ENCODE peak calls at places on chromosomes 5 and 9, in eight cellular contexts. F is central memory CD4-positive, alpha-beta T cell; H is psoas muscle; A is NCI-H524; C is stimulated activated CD4-positive, alpha-beta T cell treated with anti-CD3 and anti-CD28 coated beads, Interleukin-15, amount 100 ng/mL, for 1 hour; Y is HCT116; K is stimulated activated CD8-positive, alpha-beta memory T cell treated with anti-CD3 and anti-CD28 coated beads, Interleukin-7, amount 100 ng/mL, for 1 hour; X is AG09309. Q is an unnamed sample.

GRCh38 chr9:110016340-110016739 is 191.6 kb downstream of the C9orf152 start:
- DNase-seq in F (no peak), H (no peak), A (no peak), C (no peak), Y (peak; percentile 63), K (no peak), X (no peak), Q (no peak)

GRCh38 chr5:179833056-179833708 is 12.5 kb downstream of the SQSTM1 start:
- DNase-seq in F (no peak), H (no peak), A (peak; percentile 25), C (no peak), Y (no peak), K (no peak), X (no peak), Q (no peak)

GRCh38 chr5:119897537-119898370 is 268.4 kb downstream of the FAM170A start:
- DNase-seq in F (no peak), H (no peak), A (no peak), C (no peak), Y (no peak), K (no peak), X (no peak), Q (no peak)

GRCh38 chr9:134593756-134594375 is 47.7 kb upstream of the COL5A1 start:
- DNase-seq in F (no peak), H (no peak), A (no peak), C (no peak), Y (no peak), K (no peak), X (no peak), Q (no peak)

GRCh38 chr9:3191715-3192114 is 334.1 kb downstream of the RFX3 start:
- DNase-seq in F (no peak), H (no peak), A (no peak), C (no peak), Y (no peak), K (no peak), X (no peak), Q (no peak)

GRCh38 chr9:126549246-126550006 is 64.3 kb upstream of the LMX1B start:
- DNase-seq in F (no peak), H (no peak), A (no peak), C (no peak), Y (no peak), K (no peak), X (no peak), Q (no peak)

GRCh38 chr9:81682797-81683196 is 6.5 kb downstream of the TLE1 start:
- DNase-seq in F (no peak), H (no peak), A (no peak), C (no peak), Y (no peak), K (no peak), X (no peak), Q (peak; percentile 40)

GRCh38 chr5:124669956-124670671 is 76.3 kb downstream of the ZNF608 start:
- DNase-seq in F (no peak), H (no peak), A (no peak), C (no peak), Y (no peak), K (no peak), X (no peak), Q (no peak)

GRCh38 chr5:60541980-60542379 is 158.0 kb downstream of the DEPDC1B start:
- DNase-seq in F (no peak), H (no peak), A (no peak), C (no peak), Y (no peak), K (no peak), X (peak; percentile 32), Q (no peak)